ENCODE peak calls at places on chromosomes 4 and X, in seven cellular contexts. One of them, this sample, is unnamed. For H3K27me3, the result is how much of the 10 kb centered on the place peaks cover.

GRCh38 chrX:113260474-113260873 is 419.8 kb upstream of the AMOT start:
- DNase-seq in MM.1S: peak
- DNase-seq in brain microvascular endothelial cell: no peak
- DNase-seq in lung: no peak
- DNase-seq in adrenal gland: no peak
- DNase-seq in left ventricle myocardium inferior: no peak
- DNase-seq in iPS DF 6.9: peak
- DNase-seq in this sample: no peak

GRCh38 chr4:169253904-169254303 is 16.9 kb downstream of the SH3RF1 start:
- DNase-seq in MM.1S: no peak
- DNase-seq in brain microvascular endothelial cell: peak
- DNase-seq in lung: no peak
- DNase-seq in adrenal gland: no peak
- DNase-seq in left ventricle myocardium inferior: no peak
- DNase-seq in iPS DF 6.9: no peak
- DNase-seq in this sample: no peak

GRCh38 chr4:101349346-101350064 is 2.2 kb upstream of the PPP3CA start:
- DNase-seq in MM.1S: no peak
- DNase-seq in brain microvascular endothelial cell: no peak
- DNase-seq in lung: peak
- DNase-seq in adrenal gland: peak
- DNase-seq in left ventricle myocardium inferior: peak
- DNase-seq in iPS DF 6.9: no peak
- DNase-seq in this sample: peak

GRCh38 chrX:72576161-72576896 is 3.7 kb upstream of the HDAC8 start:
- DNase-seq in MM.1S: no peak
- DNase-seq in brain microvascular endothelial cell: peak
- DNase-seq in lung: no peak
- DNase-seq in adrenal gland: no peak
- DNase-seq in left ventricle myocardium inferior: no peak
- DNase-seq in iPS DF 6.9: no peak
- DNase-seq in this sample: no peak

GRCh38 chr4:139453041-139453370 is 915 bp upstream of the RAB33B start:
- DNase-seq in MM.1S: peak
- DNase-seq in brain microvascular endothelial cell: peak
- DNase-seq in lung: no peak
- DNase-seq in adrenal gland: no peak
- DNase-seq in left ventricle myocardium inferior: no peak
- DNase-seq in iPS DF 6.9: no peak
- DNase-seq in this sample: no peak

GRCh38 chr4:150366487-150366999 is 215.4 kb upstream of the MAB21L2 start:
- DNase-seq in MM.1S: no peak
- DNase-seq in brain microvascular endothelial cell: no peak
- DNase-seq in lung: no peak
- DNase-seq in adrenal gland: no peak
- DNase-seq in left ventricle myocardium inferior: no peak
- DNase-seq in iPS DF 6.9: no peak
- DNase-seq in this sample: no peak

GRCh38 chr4:86706923-86707597 is 112.9 kb downstream of the PTPN13 start:
- DNase-seq in MM.1S: no peak
- DNase-seq in brain microvascular endothelial cell: no peak
- DNase-seq in lung: no peak
- DNase-seq in adrenal gland: no peak
- DNase-seq in left ventricle myocardium inferior: no peak
- DNase-seq in iPS DF 6.9: no peak
- DNase-seq in this sample: no peak

GRCh38 chr4:151643564-151643963 is 117.2 kb downstream of the GATB start:
- DNase-seq in MM.1S: no peak
- DNase-seq in brain microvascular endothelial cell: no peak
- DNase-seq in lung: no peak
- DNase-seq in adrenal gland: no peak
- DNase-seq in left ventricle myocardium inferior: no peak
- DNase-seq in iPS DF 6.9: no peak
- DNase-seq in this sample: no peak

GRCh38 chr4:16916719-16917337 is 18.4 kb upstream of the LDB2 start:
- DNase-seq in MM.1S: peak
- DNase-seq in brain microvascular endothelial cell: peak
- DNase-seq in lung: no peak
- DNase-seq in adrenal gland: peak
- DNase-seq in left ventricle myocardium inferior: peak
- DNase-seq in iPS DF 6.9: peak
- DNase-seq in this sample: peak

GRCh38 chrX:50073601-50074000 is 127.2 kb downstream of the AKAP4 start:
- DNase-seq in MM.1S: no peak
- DNase-seq in brain microvascular endothelial cell: no peak
- DNase-seq in lung: no peak
- DNase-seq in adrenal gland: no peak
- DNase-seq in left ventricle myocardium inferior: no peak
- DNase-seq in iPS DF 6.9: no peak
- DNase-seq in this sample: no peak

GRCh38 chrX:50071507-50071906 is 129.3 kb downstream of the AKAP4 start:
- DNase-seq in MM.1S: no peak
- DNase-seq in brain microvascular endothelial cell: no peak
- DNase-seq in lung: no peak
- DNase-seq in adrenal gland: no peak
- DNase-seq in left ventricle myocardium inferior: no peak
- DNase-seq in iPS DF 6.9: no peak
- DNase-seq in this sample: no peak

GRCh38 chrX:50072110-50072509 is 128.7 kb downstream of the AKAP4 start:
- DNase-seq in MM.1S: no peak
- DNase-seq in brain microvascular endothelial cell: no peak
- DNase-seq in lung: no peak
- DNase-seq in adrenal gland: no peak
- DNase-seq in left ventricle myocardium inferior: no peak
- DNase-seq in iPS DF 6.9: no peak
- DNase-seq in this sample: no peak

GRCh38 chrX:50081282-50081955 is 119.4 kb downstream of the AKAP4 start:
- DNase-seq in MM.1S: no peak
- DNase-seq in brain microvascular endothelial cell: peak
- DNase-seq in lung: peak
- DNase-seq in adrenal gland: peak
- DNase-seq in left ventricle myocardium inferior: peak
- DNase-seq in iPS DF 6.9: peak
- DNase-seq in this sample: peak

DNA sequence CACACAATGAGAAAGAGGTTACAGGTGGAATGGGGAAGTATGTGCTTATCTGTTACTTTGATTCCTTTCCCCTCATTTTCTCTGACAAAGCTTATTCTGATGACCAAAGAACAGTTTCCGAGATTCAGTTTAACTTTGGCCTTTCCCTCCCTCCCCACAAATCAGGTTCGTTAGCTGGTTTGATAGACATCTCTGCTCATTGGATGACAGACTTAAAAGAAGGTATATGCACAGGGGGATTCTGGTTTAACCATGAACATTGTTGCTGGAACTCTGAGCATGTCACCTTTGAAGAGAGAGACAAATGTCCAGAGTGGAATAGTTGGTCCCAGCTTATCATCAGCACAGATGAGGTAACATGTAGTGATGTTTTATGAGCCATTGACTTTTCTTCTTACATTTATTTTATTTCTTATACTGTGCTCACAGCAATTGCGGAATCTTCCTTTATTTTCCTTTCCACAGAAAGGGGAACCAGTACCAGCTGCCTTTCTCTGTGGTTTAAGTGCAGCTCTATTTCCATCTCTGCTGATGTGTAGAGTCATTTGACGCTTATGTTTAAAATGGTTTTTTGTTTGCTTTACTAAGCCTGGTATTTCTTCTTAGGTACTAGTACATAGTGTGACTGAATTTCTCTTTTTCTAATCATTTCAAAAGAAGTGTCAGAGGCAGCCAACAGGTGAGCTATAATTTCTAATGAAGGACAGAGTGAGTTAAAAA is 125.0 kb downstream of the AKAP4 start:
- DNase-seq in MM.1S: peak
- DNase-seq in brain microvascular endothelial cell: no peak
- DNase-seq in lung: no peak
- DNase-seq in adrenal gland: no peak
- DNase-seq in left ventricle myocardium inferior: no peak
- DNase-seq in iPS DF 6.9: no peak
- DNase-seq in this sample: no peak
- H3K27me3 ChIP-seq in MM.1S: under half
- H3K27me3 ChIP-seq in brain microvascular endothelial cell: under half
- H3K27me3 ChIP-seq in lung: under half
- H3K27me3 ChIP-seq in adrenal gland: under half
- H3K27me3 ChIP-seq in left ventricle myocardium inferior: under half
- H3K27me3 ChIP-seq in iPS DF 6.9: under half
- H3K27me3 ChIP-seq in this sample: under half

GRCh38 chr4:4868506-4869379 is 9.3 kb downstream of the MSX1 start:
- DNase-seq in MM.1S: no peak
- DNase-seq in brain microvascular endothelial cell: no peak
- DNase-seq in lung: no peak
- DNase-seq in adrenal gland: no peak
- DNase-seq in left ventricle myocardium inferior: no peak
- DNase-seq in iPS DF 6.9: no peak
- DNase-seq in this sample: no peak

GRCh38 chr4:4866833-4867744 is 7.6 kb downstream of the MSX1 start:
- DNase-seq in MM.1S: no peak
- DNase-seq in brain microvascular endothelial cell: no peak
- DNase-seq in lung: no peak
- DNase-seq in adrenal gland: no peak
- DNase-seq in left ventricle myocardium inferior: no peak
- DNase-seq in iPS DF 6.9: no peak
- DNase-seq in this sample: no peak

GRCh38 chr4:4869380-4869723 is 9.9 kb downstream of the MSX1 start:
- DNase-seq in MM.1S: no peak
- DNase-seq in brain microvascular endothelial cell: no peak
- DNase-seq in lung: no peak
- DNase-seq in adrenal gland: no peak
- DNase-seq in left ventricle myocardium inferior: no peak
- DNase-seq in iPS DF 6.9: no peak
- DNase-seq in this sample: no peak

GRCh38 chr4:4866124-4866832 is 6.8 kb downstream of the MSX1 start:
- DNase-seq in MM.1S: no peak
- DNase-seq in brain microvascular endothelial cell: no peak
- DNase-seq in lung: no peak
- DNase-seq in adrenal gland: no peak
- DNase-seq in left ventricle myocardium inferior: no peak
- DNase-seq in iPS DF 6.9: no peak
- DNase-seq in this sample: no peak

DNA sequence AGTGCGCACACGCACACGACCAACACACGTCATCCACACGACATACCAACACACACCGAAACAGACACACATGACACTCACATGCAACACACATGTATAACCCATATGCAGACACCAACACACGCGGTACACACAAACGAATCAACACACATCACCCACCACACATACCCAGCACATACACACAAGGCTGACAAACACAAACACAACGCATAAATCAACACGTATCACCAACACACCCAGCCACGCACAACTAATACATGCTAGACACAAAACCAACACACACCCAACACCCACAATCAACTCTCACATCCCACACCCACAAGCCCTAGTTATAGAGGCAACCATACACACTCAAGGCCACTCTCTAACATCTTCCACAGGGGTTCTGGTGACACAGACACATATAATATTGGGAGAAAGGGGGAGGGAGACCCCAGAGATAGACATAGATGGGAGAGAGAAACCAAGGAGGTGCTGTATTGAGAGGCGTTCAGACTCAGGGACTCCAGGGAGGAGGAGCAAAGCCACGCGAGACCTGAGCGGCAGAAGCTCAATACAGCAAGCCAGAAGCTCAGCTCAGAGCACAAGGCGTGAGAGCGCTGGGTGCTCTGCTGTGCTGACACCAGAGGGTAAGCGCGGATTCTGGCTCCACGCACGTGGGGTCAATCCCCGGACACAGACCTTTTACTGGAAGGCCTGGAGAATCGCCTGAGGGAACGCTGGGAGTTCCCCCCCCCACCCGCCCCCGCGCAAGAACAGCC is 8.5 kb downstream of the MSX1 start:
- DNase-seq in MM.1S: no peak
- DNase-seq in brain microvascular endothelial cell: no peak
- DNase-seq in lung: no peak
- DNase-seq in adrenal gland: no peak
- DNase-seq in left ventricle myocardium inferior: no peak
- DNase-seq in iPS DF 6.9: no peak
- DNase-seq in this sample: no peak
- H3K27ac ChIP-seq in MM.1S: no peak
- H3K27ac ChIP-seq in brain microvascular endothelial cell: no peak
- H3K27ac ChIP-seq in lung: no peak
- H3K27ac ChIP-seq in adrenal gland: no peak
- H3K27ac ChIP-seq in left ventricle myocardium inferior: no peak
- H3K27ac ChIP-seq in iPS DF 6.9: no peak
- H3K27ac ChIP-seq in this sample: no peak

DNA sequence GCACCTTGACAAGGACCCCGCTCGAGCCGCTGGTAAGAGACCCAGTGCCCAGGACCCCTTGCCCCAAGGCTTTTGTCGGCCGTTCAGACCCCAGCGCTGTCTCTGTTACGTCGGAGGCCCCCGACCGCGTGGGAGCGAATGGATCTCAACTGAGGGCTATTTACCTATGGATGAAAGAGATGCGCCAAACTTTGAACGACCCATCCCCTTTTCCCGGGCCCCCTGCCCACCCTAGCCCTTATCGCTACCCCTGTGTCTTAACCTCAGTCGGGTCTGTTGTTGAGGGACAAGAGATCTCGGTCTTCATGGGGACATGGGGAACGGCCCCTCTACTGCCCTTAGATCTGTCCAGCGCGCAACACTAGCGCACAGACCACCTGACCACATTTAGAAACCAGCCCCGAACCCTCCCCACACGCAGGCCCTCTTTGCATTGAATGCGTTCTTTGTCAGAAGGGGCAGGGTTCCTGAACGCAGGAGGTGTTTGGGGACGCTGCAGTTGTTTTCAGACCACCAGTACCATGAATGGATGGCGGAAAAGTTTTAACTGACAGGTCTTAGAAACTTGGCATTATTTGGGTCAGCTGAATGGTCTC is 617 bp downstream of the ARL9 start:
- DNase-seq in MM.1S: no peak
- DNase-seq in brain microvascular endothelial cell: no peak
- DNase-seq in lung: no peak
- DNase-seq in adrenal gland: no peak
- DNase-seq in left ventricle myocardium inferior: no peak
- DNase-seq in iPS DF 6.9: no peak
- DNase-seq in this sample: no peak
- H3K4me3 ChIP-seq in MM.1S: no peak
- H3K4me3 ChIP-seq in brain microvascular endothelial cell: peak
- H3K4me3 ChIP-seq in lung: no peak
- H3K4me3 ChIP-seq in adrenal gland: peak
- H3K4me3 ChIP-seq in left ventricle myocardium inferior: peak
- H3K4me3 ChIP-seq in iPS DF 6.9: peak
- H3K4me3 ChIP-seq in this sample: peak

DNA sequence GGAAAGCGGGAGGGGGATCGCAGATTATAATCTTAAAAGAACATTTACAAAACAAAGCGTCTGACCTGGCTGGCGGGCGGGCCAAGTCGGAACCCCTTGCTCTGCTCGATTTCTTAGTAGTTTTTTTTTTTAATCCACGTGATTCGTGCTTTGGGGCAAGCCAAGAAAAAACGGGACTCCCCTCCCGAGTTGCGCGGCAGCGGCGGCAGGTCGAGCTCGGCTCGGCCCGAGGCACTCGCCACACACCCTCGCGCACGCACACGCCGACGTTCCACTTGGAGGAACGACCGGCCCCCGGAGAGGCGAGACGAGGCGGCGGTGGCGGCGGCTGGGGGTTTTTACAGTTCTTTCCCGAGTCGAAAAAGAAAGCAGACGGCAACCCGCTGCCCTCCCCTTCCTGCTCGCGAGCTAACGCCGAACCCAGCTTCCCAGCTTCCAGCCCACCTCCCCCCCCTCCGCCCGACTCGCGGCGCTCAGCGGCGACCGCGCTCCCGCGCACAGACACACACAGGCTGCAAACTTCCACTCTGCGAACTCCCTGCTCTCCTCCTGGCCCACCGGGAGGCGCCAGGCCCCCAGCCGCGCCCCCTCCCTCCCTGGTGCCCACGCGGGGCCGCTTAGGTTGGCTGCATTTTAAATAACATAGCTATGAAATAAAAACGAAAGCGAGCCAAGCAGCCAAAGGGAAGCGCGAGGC is 1.2 kb downstream of the BCOR start:
- DNase-seq in MM.1S: peak
- DNase-seq in brain microvascular endothelial cell: no peak
- DNase-seq in lung: no peak
- DNase-seq in adrenal gland: peak
- DNase-seq in left ventricle myocardium inferior: peak
- DNase-seq in iPS DF 6.9: no peak
- DNase-seq in this sample: no peak
- H3K27me3 ChIP-seq in MM.1S: under half
- H3K27me3 ChIP-seq in brain microvascular endothelial cell: under half
- H3K27me3 ChIP-seq in lung: under half
- H3K27me3 ChIP-seq in adrenal gland: under half
- H3K27me3 ChIP-seq in left ventricle myocardium inferior: under half
- H3K27me3 ChIP-seq in iPS DF 6.9: under half
- H3K27me3 ChIP-seq in this sample: under half

This sample was measured in stomach.